ENCODE peak calls at places on chromosomes 4 and X, in six cellular contexts. U is GM12865, W is K562, F is coronary artery, B is NB4, H is HFF-Myc. V is an unnamed sample.
A peak's percentile ranks its signal among the peaks of the same experiment; 100 is the strongest.

GRCh38 chrX:39331062-39331704 is 529.9 kb downstream of the MID1IP1 start:
- DNase-seq in U (peak; percentile 63), W (no peak), F (no peak), B (peak; percentile 63), H (no peak), V (no peak)

GRCh38 chr4:75289843-75290616 is 224.2 kb downstream of the RCHY1 start:
- DNase-seq in U (peak; percentile 67), W (no peak), F (no peak), B (peak; percentile 26), H (no peak), V (peak; percentile 90)

GRCh38 chr4:64774626-64775025 is 365.4 kb upstream of the TECRL start:
- DNase-seq in U (no peak), W (no peak), F (no peak), B (no peak), H (no peak), V (no peak)

GRCh38 chrX:154750301-154751120 is at the start of gene GAB3:
- DNase-seq in U (peak; percentile 63), W (peak; percentile 27), F (no peak), B (peak; percentile 77), H (no peak), V (no peak)

GRCh38 chr4:27594917-27595316 is 734.3 kb downstream of the STIM2 start:
- DNase-seq in U (no peak), W (no peak), F (no peak), B (no peak), H (no peak), V (no peak)

GRCh38 chrX:7088968-7089615 is 58.4 kb upstream of the STS start:
- DNase-seq in U (peak; percentile 49), W (no peak), F (no peak), B (peak; percentile 34), H (no peak), V (no peak)

GRCh38 chr4:126051709-126052424 is 737.1 kb downstream of the FAT4 start:
- DNase-seq in U (no peak), W (no peak), F (no peak), B (no peak), H (peak; percentile 75), V (peak; percentile 63)

GRCh38 chr4:181897935-181898334 is 345.3 kb upstream of the TENM3 start:
- DNase-seq in U (no peak), W (no peak), F (no peak), B (no peak), H (no peak), V (peak; percentile 0)

GRCh38 chr4:76980280-76980679 is 30.7 kb downstream of the SEPTIN11 start:
- DNase-seq in U (no peak), W (no peak), F (no peak), B (no peak), H (no peak), V (no peak)

GRCh38 chr4:63717384-63717783 is 691.9 kb downstream of the TECRL start:
- DNase-seq in U (peak; percentile 4), W (peak; percentile 9), F (no peak), B (peak; percentile 34), H (no peak), V (peak; percentile 12)

GRCh38 chr4:41146196-41146595 is 68.1 kb downstream of the APBB2 start:
- DNase-seq in U (no peak), W (no peak), F (no peak), B (no peak), H (no peak), V (no peak)

GRCh38 chrX:149629730-149630387 is 1.7 kb downstream of the TMEM185A start:
- DNase-seq in U (no peak), W (no peak), F (no peak), B (peak; percentile 14), H (no peak), V (no peak)

GRCh38 chrX:51507551-51507950 is 11.2 kb upstream of the NUDT11 start:
- DNase-seq in U (no peak), W (no peak), F (no peak), B (no peak), H (no peak), V (peak; percentile 56)

GRCh38 chr4:188665466-188665865 is 526.2 kb downstream of the TRIML1 start:
- DNase-seq in U (no peak), W (no peak), F (no peak), B (no peak), H (no peak), V (no peak)

GRCh38 chr4:37066149-37066548 is 178.4 kb upstream of the NWD2 start:
- DNase-seq in U (no peak), W (no peak), F (no peak), B (no peak), H (no peak), V (peak; percentile 3)

GRCh38 chr4:105453550-105454201 is 20.2 kb downstream of the PPA2 start:
- DNase-seq in U (peak; percentile 51), W (no peak), F (no peak), B (no peak), H (no peak), V (peak; percentile 26)

GRCh38 chr4:129138762-129139496 is 43.0 kb downstream of the C4orf33 start:
- DNase-seq in U (no peak), W (no peak), F (no peak), B (no peak), H (no peak), V (peak; percentile 38)

GRCh38 chrX:130877892-130878321 is 25.1 kb downstream of the ENOX2 start:
- DNase-seq in U (no peak), W (no peak), F (no peak), B (no peak), H (no peak), V (no peak)

GRCh38 chrX:130884627-130885026 is 18.4 kb downstream of the ENOX2 start:
- DNase-seq in U (no peak), W (no peak), F (no peak), B (no peak), H (no peak), V (no peak)

GRCh38 chrX:130874751-130875150 is 28.3 kb downstream of the ENOX2 start:
- DNase-seq in U (no peak), W (no peak), F (no peak), B (no peak), H (no peak), V (no peak)

DNA sequence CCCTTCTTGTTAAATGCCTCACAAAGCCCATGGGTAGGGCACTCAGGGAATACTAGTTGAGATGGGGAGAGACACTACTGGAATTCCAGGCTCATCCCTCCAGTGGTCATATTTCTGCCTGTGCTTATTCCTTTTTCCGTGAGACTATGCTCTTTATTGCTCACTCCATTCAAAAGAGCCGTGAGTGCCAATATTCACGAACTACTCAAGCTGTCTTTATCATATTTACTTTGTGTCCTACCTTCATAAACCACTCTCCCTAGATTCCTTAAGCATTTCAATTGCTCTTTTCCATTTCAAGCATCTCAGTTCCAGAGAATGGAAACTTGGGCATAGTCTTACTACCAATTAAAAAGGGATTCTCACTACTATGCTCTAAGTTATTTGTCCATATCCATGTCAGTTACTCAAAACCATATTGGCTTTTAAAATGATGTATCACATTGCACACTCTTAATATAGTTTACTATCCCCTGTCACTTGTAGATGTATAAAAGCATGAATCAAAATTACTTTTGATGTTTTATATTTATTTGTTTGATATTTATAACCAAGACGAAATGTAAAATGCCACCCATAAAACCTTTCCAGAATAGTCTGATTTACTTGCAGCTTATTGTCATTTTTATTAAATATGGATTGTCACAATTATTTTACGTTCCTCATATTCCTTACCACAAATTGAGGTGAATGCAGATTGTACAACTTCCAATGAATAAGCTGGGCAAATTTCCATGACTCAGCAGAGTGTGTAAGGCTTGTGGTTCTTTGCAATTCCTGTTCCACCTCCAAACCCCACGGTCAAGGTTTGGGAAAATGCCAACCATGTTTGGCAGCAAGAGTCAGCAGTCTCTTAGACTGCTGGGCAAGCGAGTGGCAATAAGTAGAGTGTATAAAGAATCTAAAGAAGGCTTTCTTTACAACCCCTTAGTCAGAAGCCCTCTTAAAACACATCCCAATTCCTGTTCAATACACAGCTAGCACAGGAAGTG is 24.4 kb downstream of the ENOX2 start:
- DNase-seq in U (no peak), W (no peak), F (no peak), B (peak; percentile 1), H (peak; percentile 63), V (peak; percentile 85)
- H3K4me3 ChIP-seq in U (no peak overlapping the region), W (no peak overlapping the region), F (no peak overlapping the region), B (no peak overlapping the region), H (no peak overlapping the region), V (no peak overlapping the region)

DNA sequence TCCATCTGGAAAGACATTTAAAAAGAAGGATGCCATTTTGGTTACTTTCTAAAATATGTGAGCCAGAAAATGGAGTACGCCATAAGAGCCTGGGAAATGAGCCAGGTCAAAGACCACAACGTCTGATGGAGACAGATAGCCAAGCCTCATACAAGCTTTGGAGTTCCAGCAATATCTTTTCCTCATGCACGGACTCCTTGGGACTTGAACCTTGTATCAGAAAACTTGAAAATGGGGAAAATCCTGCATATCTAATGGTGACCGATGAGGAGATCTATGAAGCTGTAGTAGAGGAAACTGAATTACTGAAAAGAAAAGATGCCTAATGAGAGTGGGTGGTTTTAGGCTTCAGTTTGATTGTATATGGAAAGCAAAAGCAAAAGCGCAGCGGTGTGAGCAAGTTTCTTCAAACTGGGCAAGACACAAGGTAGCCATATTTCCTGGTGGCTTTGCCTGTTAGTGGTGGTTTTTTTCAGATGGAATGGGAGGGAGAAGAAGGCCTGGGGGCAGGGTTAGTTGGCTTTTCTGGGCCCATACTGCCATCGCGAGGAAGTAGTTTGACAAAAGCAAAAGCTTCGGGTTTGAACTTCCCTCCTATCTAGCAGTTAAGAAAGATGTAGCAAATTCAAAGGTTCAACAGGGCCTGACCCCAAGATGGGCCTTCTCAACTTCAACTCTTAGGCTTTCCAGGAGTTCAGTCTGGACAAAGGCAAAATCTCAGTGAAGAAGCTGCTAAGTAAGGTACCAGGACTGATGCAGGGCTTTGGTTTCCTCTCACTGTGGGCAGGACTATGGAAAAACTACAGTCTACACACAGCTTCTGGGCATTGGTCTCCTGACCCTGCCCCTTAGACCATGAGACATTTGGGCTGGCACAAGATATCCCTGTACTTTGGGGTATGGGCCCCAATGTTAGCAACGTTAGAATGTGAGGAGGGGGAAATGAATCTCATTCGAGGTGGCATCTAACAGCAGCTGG is 210.0 kb upstream of the STK26 start:
- DNase-seq in U (peak; percentile 62), W (peak; percentile 22), F (no peak), B (no peak), H (no peak), V (no peak)
- TF ChIP-seq CTCF in U (no peak), W (peak; percentile 38), F (no peak), B (no peak), H (no peak), V (no peak)

DNA sequence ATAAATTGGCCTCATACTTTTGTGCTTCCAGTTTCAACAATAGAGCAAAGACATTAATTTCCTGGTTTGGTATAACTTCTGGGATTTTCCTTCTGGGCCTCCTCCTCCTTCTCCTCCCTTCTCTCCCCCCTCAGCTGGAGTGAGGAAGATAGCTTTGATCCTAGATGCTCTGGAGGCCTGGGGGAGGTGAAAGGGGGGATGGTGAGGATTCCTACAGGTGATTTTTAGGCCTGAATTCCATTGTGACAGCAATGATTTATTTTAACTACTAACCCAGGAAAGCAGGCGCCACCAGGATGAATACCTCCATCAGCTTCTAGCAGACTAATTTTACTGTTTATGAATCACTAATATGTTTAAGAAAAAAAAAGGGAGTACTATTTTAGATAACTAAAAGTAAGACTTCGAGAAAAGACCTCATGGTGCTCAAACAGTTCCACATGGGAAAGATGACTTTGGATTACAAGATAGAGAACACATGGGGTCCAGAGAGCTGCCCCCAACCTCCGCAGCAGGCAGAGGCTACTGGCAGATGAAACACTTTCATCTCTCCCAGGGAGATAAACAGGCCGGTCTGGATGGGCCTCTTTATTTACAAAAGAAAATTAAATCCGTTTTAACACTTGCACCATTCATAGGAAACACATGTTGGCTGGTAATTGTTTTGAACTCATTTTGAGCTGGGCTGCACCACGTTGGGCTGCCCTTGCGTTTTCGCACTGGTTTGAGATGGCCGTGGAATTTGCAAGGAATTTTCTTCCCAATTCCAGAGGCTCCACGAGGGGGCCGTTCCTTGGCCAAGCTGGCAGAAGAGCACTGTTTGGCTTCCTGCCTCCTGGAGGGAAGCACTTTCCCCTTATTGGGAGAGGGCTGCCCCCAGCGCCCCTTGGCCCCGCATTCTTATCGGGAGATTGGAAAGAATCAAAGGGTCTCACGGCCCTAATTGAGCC is 125.1 kb upstream of the STX18 start:
- DNase-seq in U (no peak), W (no peak), F (no peak), B (no peak), H (no peak), V (no peak)
- H3K4me3 ChIP-seq in U (no peak overlapping the region), W (no peak overlapping the region), F (no peak overlapping the region), B (no peak overlapping the region), H (no peak overlapping the region), V (no peak overlapping the region)

GRCh38 chr4:22911285-22911684 is 218.5 kb downstream of the GBA3 start:
- DNase-seq in U (no peak), W (no peak), F (no peak), B (no peak), H (no peak), V (no peak)
- TF ChIP-seq CTCF in U (no peak), W (no peak), F (no peak), B (no peak), H (no peak), V (no peak)

V was measured in bronchial epithelial cell.